ENCODE peak calls at places on chromosomes 1 and 21, in six cellular contexts. X is PC-9, J is Peyer's patch, I is AG09319, K is GM13976, W is cardiac muscle cell. R is an unnamed sample.

GRCh38 chr1:178076607-178077006 is 17.3 kb upstream of the RASAL2 start:
- DNase-seq in X (no peak), J (no peak), I (no peak), K (no peak), W (no peak), R (no peak)

GRCh38 chr21:36347962-36348328 is 27.9 kb downstream of the MORC3 start:
- DNase-seq in X (no peak), J (no peak), I (no peak), K (no peak), W (no peak), R (no peak)

GRCh38 chr1:2985694-2986548 is 35.3 kb upstream of the ACTRT2 start:
- DNase-seq in X (no peak), J (no peak), I (no peak), K (no peak), W (no peak), R (no peak)

GRCh38 chr1:209248649-209249279 is 334.8 kb upstream of the CAMK1G start:
- DNase-seq in X (peak), J (no peak), I (peak), K (peak), W (peak), R (peak)

GRCh38 chr1:39269791-39270342 is 65.4 kb downstream of the MACF1 start:
- DNase-seq in X (no peak), J (no peak), I (peak), K (peak), W (peak), R (no peak)

GRCh38 chr1:25725482-25725881 is 74.5 kb upstream of the SELENON start:
- DNase-seq in X (no peak), J (no peak), I (no peak), K (no peak), W (no peak), R (no peak)

GRCh38 chr1:30718636-30719405 is 4.6 kb downstream of the MATN1 start:
- DNase-seq in X (peak), J (peak), I (peak), K (peak), W (peak), R (peak)

GRCh38 chr1:226674892-226675719 is 64.0 kb downstream of the ITPKB start:
- DNase-seq in X (no peak), J (no peak), I (no peak), K (peak), W (peak), R (no peak)

GRCh38 chr21:46007498-46007868 is 25.9 kb downstream of the COL6A1 start:
- DNase-seq in X (no peak), J (no peak), I (no peak), K (peak), W (no peak), R (no peak)

GRCh38 chr1:80645621-80646020 is 1155.1 kb upstream of the ADGRL2 start:
- DNase-seq in X (no peak), J (no peak), I (no peak), K (no peak), W (no peak), R (no peak)

GRCh38 chr1:110877776-110878175 is 4.8 kb downstream of the CD53 start:
- DNase-seq in X (no peak), J (no peak), I (no peak), K (no peak), W (no peak), R (no peak)

GRCh38 chr1:8396083-8396911 is 78.4 kb downstream of the SLC45A1 start:
- DNase-seq in X (no peak), J (no peak), I (no peak), K (no peak), W (peak), R (no peak)

GRCh38 chr1:2231667-2232254 is 3.6 kb downstream of the SKI start:
- DNase-seq in X (peak), J (peak), I (peak), K (no peak), W (peak), R (peak)

GRCh38 chr1:179867493-179868330 is 9.9 kb downstream of the TOR1AIP2 start:
- DNase-seq in X (no peak), J (peak), I (no peak), K (peak), W (peak), R (peak)
- TF ChIP-seq CTCF in X (peak), J (peak), I (peak), K (peak), W (peak), R (peak)

GRCh38 chr1:66239834-66240233 is 294.1 kb upstream of the SGIP1 start:
- DNase-seq in X (no peak), J (no peak), I (no peak), K (no peak), W (no peak), R (no peak)
- TF ChIP-seq CTCF in X (no peak), J (no peak), I (no peak), K (no peak), W (no peak), R (peak)

DNA sequence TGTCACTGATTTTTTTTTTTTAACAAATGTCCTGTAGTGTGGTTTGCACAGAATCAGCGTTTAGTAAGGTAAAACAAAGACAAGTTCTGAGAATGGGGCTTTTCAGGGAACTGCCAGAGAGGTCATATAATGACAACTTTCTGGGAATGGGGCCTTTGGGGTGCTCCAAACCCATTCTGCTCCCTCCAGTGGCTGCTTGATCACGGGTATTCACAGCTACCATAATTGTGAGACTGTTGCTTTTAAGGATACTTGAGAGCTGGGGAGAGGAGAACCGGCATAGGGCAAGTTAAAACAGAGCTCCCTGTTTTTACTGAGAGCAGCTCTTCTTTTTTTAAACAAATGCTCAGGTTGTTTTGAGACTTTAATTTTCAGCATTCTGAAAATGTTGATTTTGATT is 48.2 kb downstream of the CYP2J2 start:
- DNase-seq in X (no peak), J (no peak), I (no peak), K (no peak), W (no peak), R (no peak)
- TF ChIP-seq CTCF in X (no peak), J (no peak), I (no peak), K (no peak), W (no peak), R (no peak)

DNA sequence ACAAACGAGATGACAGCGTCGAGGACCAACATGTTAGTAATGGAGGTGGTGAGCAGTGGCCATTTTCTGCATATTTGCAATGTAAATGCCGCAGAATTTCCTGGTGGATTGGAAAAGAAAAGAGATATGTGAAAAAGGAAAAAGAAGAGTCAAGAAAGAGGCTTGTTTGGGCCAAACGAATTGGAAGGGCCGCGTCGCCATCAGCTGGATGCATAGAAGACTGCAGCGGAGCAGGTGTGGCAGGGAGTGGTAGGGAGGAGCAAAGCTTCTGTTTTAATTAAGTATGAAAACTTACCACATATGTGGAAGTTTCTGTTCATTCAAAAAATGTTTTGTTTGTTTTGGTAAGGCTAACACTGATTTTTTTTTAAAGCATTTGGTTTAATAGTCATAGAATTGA is 690.7 kb downstream of the NCAM2 start:
- DNase-seq in X (no peak), J (no peak), I (no peak), K (no peak), W (peak), R (peak)
- TF ChIP-seq CTCF in X (no peak), J (no peak), I (peak), K (no peak), W (peak), R (no peak)

R was measured in glutamatergic neuron.